ENCODE peak calls at places on chromosome 11, in six cellular contexts. W is endothelial cell of umbilical vein, K is Panc1, L is transverse colon, H is prostate gland, U is HCT116. T is an unnamed sample.

GRCh38 chr11:134361241-134361640 is 29.5 kb downstream of the GLB1L2 start:
- DNase-seq in W (no peak), K (no peak), L (no peak), H (no peak), U (no peak), T (no peak)

GRCh38 chr11:20315800-20316199 is 47.7 kb upstream of the HTATIP2 start:
- DNase-seq in W (no peak), K (no peak), L (no peak), H (no peak), U (no peak), T (no peak)

GRCh38 chr11:94938399-94939055 is 34.8 kb downstream of the CWC15 start:
- DNase-seq in W (peak; percentile 90), K (no peak), L (no peak), H (peak; percentile 36), U (no peak), T (no peak)

GRCh38 chr11:3220521-3221407 is 2.2 kb upstream of the MRGPRG start:
- DNase-seq in W (no peak), K (no peak), L (peak; percentile 7), H (no peak), U (no peak), T (no peak)

GRCh38 chr11:127998421-127998820 is 588.9 kb downstream of the ETS1 start:
- DNase-seq in W (no peak), K (no peak), L (no peak), H (no peak), U (no peak), T (no peak)

GRCh38 chr11:69892986-69893555 is 73.9 kb upstream of the FGF3 start:
- DNase-seq in W (no peak), K (no peak), L (peak; percentile 78), H (peak; percentile 17), U (no peak), T (no peak)

GRCh38 chr11:73971175-73971719 is 11.4 kb downstream of the UCP2 start:
- DNase-seq in W (no peak), K (no peak), L (no peak), H (no peak), U (no peak), T (no peak)

GRCh38 chr11:125072210-125072960 is 9.3 kb downstream of the SLC37A2 start:
- DNase-seq in W (no peak), K (no peak), L (peak; percentile 58), H (no peak), U (no peak), T (peak; percentile 75)

GRCh38 chr11:68859123-68859522 is 17.4 kb upstream of the CPT1A start:
- DNase-seq in W (no peak), K (no peak), L (no peak), H (no peak), U (no peak), T (no peak)

GRCh38 chr11:2664331-2664730 is 35.5 kb downstream of the KCNQ1OT1 start:
- DNase-seq in W (no peak), K (no peak), L (no peak), H (no peak), U (no peak), T (no peak)

GRCh38 chr11:68383976-68384501 is 71.6 kb downstream of the LRP5 start:
- DNase-seq in W (peak; percentile 41), K (peak; percentile 32), L (peak; percentile 75), H (peak; percentile 47), U (peak; percentile 24), T (peak; percentile 72)

GRCh38 chr11:123576082-123576481 is 78.3 kb downstream of the SCN3B start:
- DNase-seq in W (no peak), K (no peak), L (no peak), H (no peak), U (no peak), T (no peak)

GRCh38 chr11:3156282-3156660 is 8.8 kb downstream of the OSBPL5 start:
- DNase-seq in W (no peak), K (no peak), L (no peak), H (no peak), U (no peak), T (no peak)

GRCh38 chr11:112128483-112129121 is 35.3 kb downstream of the IL18 start:
- DNase-seq in W (peak; percentile 53), K (no peak), L (peak; percentile 90), H (peak; percentile 50), U (peak; percentile 87), T (no peak)

GRCh38 chr11:105553015-105553414 is 56.9 kb upstream of the GRIA4 start:
- DNase-seq in W (no peak), K (no peak), L (no peak), H (no peak), U (no peak), T (no peak)

GRCh38 chr11:133833101-133833898 is 12.0 kb downstream of the SPATA19 start:
- DNase-seq in W (no peak), K (no peak), L (no peak), H (no peak), U (no peak), T (no peak)

GRCh38 chr11:83282084-83282716 is 4.0 kb downstream of the CCDC90B start:
- DNase-seq in W (no peak), K (no peak), L (no peak), H (no peak), U (no peak), T (no peak)

GRCh38 chr11:73274722-73275380 is 2.7 kb downstream of the P2RY6 start:
- DNase-seq in W (no peak), K (no peak), L (no peak), H (no peak), U (no peak), T (no peak)

DNA sequence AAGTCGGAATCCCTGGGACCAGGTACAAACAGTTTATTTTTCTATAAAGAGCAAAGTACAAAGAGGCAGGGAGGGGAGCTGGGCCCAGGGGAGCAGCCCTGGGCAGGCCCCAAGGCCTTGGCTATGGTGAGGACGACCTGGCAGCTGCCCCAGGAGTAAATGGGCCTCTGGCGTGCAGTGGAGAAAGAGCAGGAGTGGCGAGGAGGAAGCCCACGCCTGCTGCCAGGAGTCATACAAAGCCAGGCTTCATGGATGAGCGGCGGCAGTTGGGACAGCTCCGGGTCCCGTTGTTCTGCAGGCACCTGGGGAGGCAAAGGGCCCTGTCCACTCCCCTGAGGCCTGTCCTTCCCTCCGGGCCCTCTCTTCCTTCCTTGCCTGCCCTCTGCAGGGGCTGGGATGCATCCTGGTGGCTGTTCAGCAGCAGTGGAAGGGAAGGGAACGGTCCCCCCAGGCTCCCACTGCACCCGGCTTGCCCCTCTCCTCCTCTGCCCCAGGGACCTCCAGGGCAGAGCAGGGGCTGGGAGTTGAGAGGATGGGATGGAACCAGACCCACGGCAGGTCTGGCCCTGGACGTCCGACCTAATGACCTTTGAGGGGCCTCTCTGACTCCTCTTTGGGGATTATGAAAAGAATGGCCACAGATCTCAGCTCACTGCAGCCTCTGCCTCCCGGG is 11.1 kb downstream of the RAPSN start:
- DNase-seq in W (no peak), K (no peak), L (peak; percentile 31), H (no peak), U (no peak), T (no peak)
- TF ChIP-seq POLR2AphosphoS5 in W (no peak), K (no peak), L (no peak), H (no peak), U (no peak), T (no peak)

DNA sequence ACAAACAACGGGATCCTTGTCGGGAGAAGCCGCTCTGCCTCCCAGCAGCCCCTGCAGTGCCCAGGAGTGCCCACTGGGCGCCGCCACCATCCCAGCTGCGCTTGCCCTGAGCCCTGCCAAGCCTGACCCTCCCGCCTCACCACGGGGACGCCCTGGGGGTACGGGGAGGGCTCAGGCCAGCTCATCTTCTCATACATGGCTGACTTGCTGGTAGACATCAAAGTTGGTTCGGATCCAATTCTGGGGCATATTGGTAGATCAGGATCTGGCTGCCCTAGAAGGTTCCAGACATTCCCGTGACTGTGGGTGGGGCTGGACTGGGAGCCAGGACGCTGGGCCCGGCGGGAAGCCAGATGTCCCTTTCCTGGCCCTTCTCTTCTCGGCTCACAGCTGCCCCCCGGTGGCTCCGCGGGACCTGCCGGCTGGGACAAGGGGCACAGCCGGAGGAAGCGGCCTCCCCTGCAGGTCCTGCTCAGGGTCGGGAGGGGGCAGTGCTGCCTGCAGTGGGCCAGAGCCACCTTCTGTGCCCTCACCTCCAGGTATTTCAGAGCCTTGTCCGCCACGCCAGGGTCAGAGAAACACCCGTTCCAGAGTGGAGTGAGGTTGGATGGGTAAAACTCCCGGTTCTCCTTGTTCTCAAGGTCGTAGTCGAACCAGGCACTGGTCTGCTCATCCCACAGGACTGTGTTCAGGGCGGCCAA is 10.6 kb upstream of the TREH start:
- DNase-seq in W (peak; percentile 90), K (peak; percentile 72), L (peak; percentile 85), H (peak; percentile 77), U (peak; percentile 91), T (peak; percentile 79)
- TF ChIP-seq POLR2AphosphoS5 in W (peak; percentile 52), K (no peak), L (no peak), H (peak; percentile 80), U (peak; percentile 25), T (no peak)

DNA sequence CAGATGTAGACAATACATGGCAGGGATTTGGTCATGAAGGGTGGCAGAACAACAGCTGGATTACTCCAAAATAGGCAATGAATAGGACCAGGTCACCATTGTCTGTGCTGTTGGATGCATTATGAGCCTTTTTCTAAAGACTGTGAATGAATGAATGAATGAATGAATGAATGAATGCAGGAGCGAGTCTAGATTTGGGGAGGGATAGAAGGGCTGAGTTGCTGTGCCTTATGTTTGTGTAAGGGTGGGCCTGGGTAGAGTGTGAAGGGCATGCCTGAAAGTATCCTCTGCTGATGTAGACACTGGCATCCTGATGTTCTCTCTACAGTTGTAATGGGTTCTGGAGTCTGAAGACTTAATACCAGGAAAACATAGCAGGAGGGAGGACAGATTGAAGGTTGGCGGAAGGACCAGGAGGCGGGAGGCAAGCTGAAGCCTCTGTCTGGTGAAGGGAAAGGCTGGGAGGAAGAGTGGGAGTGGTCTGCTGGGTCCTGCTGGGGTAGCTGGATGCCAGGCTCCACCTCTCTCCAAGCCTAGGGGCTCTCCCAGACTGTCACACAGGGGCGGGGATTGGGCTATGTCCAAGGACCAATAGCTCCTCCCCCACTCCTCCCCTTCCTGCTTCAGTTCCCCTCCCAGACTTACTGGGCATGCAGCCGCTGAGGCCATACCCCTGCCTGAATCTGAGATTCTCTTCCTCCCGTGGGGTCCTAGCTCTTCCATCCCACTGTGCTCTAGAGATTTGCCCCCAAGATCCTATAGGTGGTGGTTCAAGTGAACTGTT is 4.8 kb downstream of the TRIM3 start:
- DNase-seq in W (peak; percentile 97), K (no peak), L (peak; percentile 76), H (peak; percentile 42), U (peak; percentile 60), T (peak; percentile 53)
- TF ChIP-seq POLR2AphosphoS5 in W (no peak), K (no peak), L (peak; percentile 5), H (peak; percentile 32), U (peak; percentile 77), T (no peak)

DNA sequence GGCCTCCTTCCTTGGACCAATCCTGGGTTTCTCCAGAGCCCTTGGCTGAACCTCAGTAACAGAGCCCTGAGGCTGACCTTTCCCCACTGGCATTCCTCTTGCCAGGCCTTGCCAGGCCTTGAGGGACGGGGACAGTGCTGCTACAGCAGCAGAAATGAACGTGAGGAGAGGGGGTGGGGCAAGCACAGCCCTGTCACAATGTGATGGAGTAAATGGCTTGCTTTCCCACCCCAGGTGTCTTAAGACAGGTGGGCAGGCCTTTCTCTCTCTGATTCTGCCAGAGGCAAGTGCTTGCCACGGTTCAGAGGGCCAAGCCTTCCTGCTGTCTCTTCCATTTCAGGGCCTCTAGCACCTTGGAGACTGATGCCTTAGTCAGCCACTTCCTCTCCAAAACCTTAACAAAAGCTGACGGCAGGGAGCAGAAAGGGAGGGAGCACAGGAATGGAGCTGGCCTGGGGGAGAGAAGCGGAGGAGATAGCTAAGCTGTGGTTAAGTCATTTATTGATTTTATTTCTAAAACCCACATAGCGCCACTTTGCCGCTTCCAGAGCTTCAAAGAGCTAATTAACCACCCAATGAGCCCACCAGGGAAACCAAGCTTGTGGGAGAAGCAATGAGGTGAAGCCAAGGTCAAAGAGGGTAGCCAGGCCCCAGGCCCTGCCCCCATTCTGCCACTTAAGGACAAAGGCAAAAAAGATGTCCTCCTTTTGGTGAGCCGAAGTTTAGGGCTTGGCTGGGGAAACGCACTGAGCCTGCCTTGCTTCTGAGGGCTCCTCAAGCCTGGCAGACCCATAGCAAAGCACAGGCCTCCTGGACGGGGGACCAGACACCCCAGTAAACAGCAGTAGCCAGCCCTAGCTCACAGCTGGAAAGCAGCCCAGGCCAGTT is 3.4 kb upstream of the PYGM start:
- DNase-seq in W (peak; percentile 66), K (no peak), L (no peak), H (no peak), U (no peak), T (peak; percentile 13)
- TF ChIP-seq POLR2AphosphoS5 in W (peak; percentile 17), K (no peak), L (no peak), H (no peak), U (no peak), T (no peak)